ENCODE peak calls at places on chromosomes 2 and 18, in eight cellular contexts. One of them, this sample, is unnamed.

GRCh38 chr2:9139491-9140443 is 66.8 kb upstream of the ASAP2 start:
- DNase-seq in K562: peak
- DNase-seq in fibroblast of lung: peak
- DNase-seq in mammary epithelial cell: peak
- DNase-seq in MM.1S: peak
- DNase-seq in GM23248: peak
- DNase-seq in hepatocyte: peak
- DNase-seq in GM23338: peak
- DNase-seq in this sample: peak

GRCh38 chr2:68936462-68936861 is 16.2 kb downstream of the GKN2 start:
- DNase-seq in K562: no peak
- DNase-seq in fibroblast of lung: no peak
- DNase-seq in mammary epithelial cell: peak
- DNase-seq in MM.1S: no peak
- DNase-seq in GM23248: peak
- DNase-seq in hepatocyte: no peak
- DNase-seq in GM23338: no peak
- DNase-seq in this sample: peak

GRCh38 chr2:142291964-142292363 is 161.1 kb upstream of the LRP1B start:
- DNase-seq in K562: no peak
- DNase-seq in fibroblast of lung: no peak
- DNase-seq in mammary epithelial cell: peak
- DNase-seq in MM.1S: no peak
- DNase-seq in GM23248: no peak
- DNase-seq in hepatocyte: no peak
- DNase-seq in GM23338: no peak
- DNase-seq in this sample: no peak

GRCh38 chr18:41761329-41762028 is 193.6 kb upstream of the PIK3C3 start:
- DNase-seq in K562: no peak
- DNase-seq in fibroblast of lung: peak
- DNase-seq in mammary epithelial cell: peak
- DNase-seq in MM.1S: no peak
- DNase-seq in GM23248: peak
- DNase-seq in hepatocyte: peak
- DNase-seq in GM23338: no peak
- DNase-seq in this sample: no peak

GRCh38 chr2:55418512-55419235 is 982 bp downstream of the CCDC88A start:
- DNase-seq in K562: peak
- DNase-seq in fibroblast of lung: no peak
- DNase-seq in mammary epithelial cell: peak
- DNase-seq in MM.1S: no peak
- DNase-seq in GM23248: peak
- DNase-seq in hepatocyte: no peak
- DNase-seq in GM23338: no peak
- DNase-seq in this sample: peak

GRCh38 chr2:64781991-64782390 is 128.3 kb upstream of the SERTAD2 start:
- DNase-seq in K562: no peak
- DNase-seq in fibroblast of lung: no peak
- DNase-seq in mammary epithelial cell: peak
- DNase-seq in MM.1S: no peak
- DNase-seq in GM23248: peak
- DNase-seq in hepatocyte: no peak
- DNase-seq in GM23338: no peak
- DNase-seq in this sample: peak

GRCh38 chr2:19807346-19807745 is 94.4 kb downstream of the TTC32 start:
- DNase-seq in K562: no peak
- DNase-seq in fibroblast of lung: no peak
- DNase-seq in mammary epithelial cell: no peak
- DNase-seq in MM.1S: no peak
- DNase-seq in GM23248: no peak
- DNase-seq in hepatocyte: no peak
- DNase-seq in GM23338: no peak
- DNase-seq in this sample: no peak

GRCh38 chr18:6741290-6741689 is 11.8 kb downstream of the ARHGAP28 start:
- DNase-seq in K562: no peak
- DNase-seq in fibroblast of lung: peak
- DNase-seq in mammary epithelial cell: peak
- DNase-seq in MM.1S: no peak
- DNase-seq in GM23248: peak
- DNase-seq in hepatocyte: peak
- DNase-seq in GM23338: no peak
- DNase-seq in this sample: peak

GRCh38 chr2:191061381-191061982 is 47.5 kb upstream of the STAT1 start:
- DNase-seq in K562: no peak
- DNase-seq in fibroblast of lung: no peak
- DNase-seq in mammary epithelial cell: no peak
- DNase-seq in MM.1S: no peak
- DNase-seq in GM23248: no peak
- DNase-seq in hepatocyte: no peak
- DNase-seq in GM23338: no peak
- DNase-seq in this sample: no peak

GRCh38 chr2:85796549-85797262 is 42.9 kb downstream of the ATOH8 start:
- DNase-seq in K562: no peak
- DNase-seq in fibroblast of lung: no peak
- DNase-seq in mammary epithelial cell: no peak
- DNase-seq in MM.1S: no peak
- DNase-seq in GM23248: peak
- DNase-seq in hepatocyte: no peak
- DNase-seq in GM23338: no peak
- DNase-seq in this sample: peak

GRCh38 chr2:111165084-111165483 is 44.4 kb downstream of the BCL2L11 start:
- DNase-seq in K562: no peak
- DNase-seq in fibroblast of lung: no peak
- DNase-seq in mammary epithelial cell: no peak
- DNase-seq in MM.1S: no peak
- DNase-seq in GM23248: no peak
- DNase-seq in hepatocyte: no peak
- DNase-seq in GM23338: no peak
- DNase-seq in this sample: no peak

GRCh38 chr18:61085036-61085435 is 248.2 kb upstream of the CDH20 start:
- DNase-seq in K562: no peak
- DNase-seq in fibroblast of lung: no peak
- DNase-seq in mammary epithelial cell: peak
- DNase-seq in MM.1S: no peak
- DNase-seq in GM23248: no peak
- DNase-seq in hepatocyte: no peak
- DNase-seq in GM23338: no peak
- DNase-seq in this sample: no peak

GRCh38 chr18:35267161-35267651 is 22.8 kb downstream of the ZSCAN30 start:
- DNase-seq in K562: no peak
- DNase-seq in fibroblast of lung: peak
- DNase-seq in mammary epithelial cell: no peak
- DNase-seq in MM.1S: no peak
- DNase-seq in GM23248: peak
- DNase-seq in hepatocyte: no peak
- DNase-seq in GM23338: peak
- DNase-seq in this sample: peak

GRCh38 chr2:53989210-53989862 is 18.5 kb upstream of the PSME4 start:
- DNase-seq in K562: no peak
- DNase-seq in fibroblast of lung: no peak
- DNase-seq in mammary epithelial cell: no peak
- DNase-seq in MM.1S: no peak
- DNase-seq in GM23248: no peak
- DNase-seq in hepatocyte: no peak
- DNase-seq in GM23338: no peak
- DNase-seq in this sample: no peak

GRCh38 chr2:127479866-127480743 is 46.2 kb downstream of the IWS1 start:
- DNase-seq in K562: no peak
- DNase-seq in fibroblast of lung: no peak
- DNase-seq in mammary epithelial cell: no peak
- DNase-seq in MM.1S: no peak
- DNase-seq in GM23248: no peak
- DNase-seq in hepatocyte: no peak
- DNase-seq in GM23338: peak
- DNase-seq in this sample: no peak

GRCh38 chr18:32195881-32196815 is 6.3 kb downstream of the MEP1B start:
- DNase-seq in K562: no peak
- DNase-seq in fibroblast of lung: no peak
- DNase-seq in mammary epithelial cell: no peak
- DNase-seq in MM.1S: no peak
- DNase-seq in GM23248: no peak
- DNase-seq in hepatocyte: no peak
- DNase-seq in GM23338: no peak
- DNase-seq in this sample: no peak

GRCh38 chr2:37869756-37870155 is 55.3 kb upstream of the RMDN2 start:
- DNase-seq in K562: no peak
- DNase-seq in fibroblast of lung: peak
- DNase-seq in mammary epithelial cell: peak
- DNase-seq in MM.1S: no peak
- DNase-seq in GM23248: peak
- DNase-seq in hepatocyte: no peak
- DNase-seq in GM23338: no peak
- DNase-seq in this sample: no peak

GRCh38 chr18:79554945-79555645 is 124.5 kb upstream of the CTDP1 start:
- DNase-seq in K562: no peak
- DNase-seq in fibroblast of lung: no peak
- DNase-seq in mammary epithelial cell: no peak
- DNase-seq in MM.1S: no peak
- DNase-seq in GM23248: no peak
- DNase-seq in hepatocyte: no peak
- DNase-seq in GM23338: no peak
- DNase-seq in this sample: no peak

GRCh38 chr2:176075476-176075875 is 8.3 kb downstream of the EVX2 start:
- DNase-seq in K562: no peak
- DNase-seq in fibroblast of lung: no peak
- DNase-seq in mammary epithelial cell: no peak
- DNase-seq in MM.1S: no peak
- DNase-seq in GM23248: no peak
- DNase-seq in hepatocyte: peak
- DNase-seq in GM23338: peak
- DNase-seq in this sample: no peak

GRCh38 chr2:176072951-176073904 is 10.5 kb downstream of the EVX2 start:
- DNase-seq in K562: no peak
- DNase-seq in fibroblast of lung: no peak
- DNase-seq in mammary epithelial cell: no peak
- DNase-seq in MM.1S: no peak
- DNase-seq in GM23248: no peak
- DNase-seq in hepatocyte: no peak
- DNase-seq in GM23338: peak
- DNase-seq in this sample: no peak

GRCh38 chr2:176071330-176072291 is 12.2 kb downstream of the EVX2 start:
- DNase-seq in K562: no peak
- DNase-seq in fibroblast of lung: no peak
- DNase-seq in mammary epithelial cell: no peak
- DNase-seq in MM.1S: no peak
- DNase-seq in GM23248: no peak
- DNase-seq in hepatocyte: no peak
- DNase-seq in GM23338: peak
- DNase-seq in this sample: no peak

GRCh38 chr2:176074919-176075425 is 8.8 kb downstream of the EVX2 start:
- DNase-seq in K562: no peak
- DNase-seq in fibroblast of lung: no peak
- DNase-seq in mammary epithelial cell: no peak
- DNase-seq in MM.1S: no peak
- DNase-seq in GM23248: no peak
- DNase-seq in hepatocyte: no peak
- DNase-seq in GM23338: peak
- DNase-seq in this sample: no peak

DNA sequence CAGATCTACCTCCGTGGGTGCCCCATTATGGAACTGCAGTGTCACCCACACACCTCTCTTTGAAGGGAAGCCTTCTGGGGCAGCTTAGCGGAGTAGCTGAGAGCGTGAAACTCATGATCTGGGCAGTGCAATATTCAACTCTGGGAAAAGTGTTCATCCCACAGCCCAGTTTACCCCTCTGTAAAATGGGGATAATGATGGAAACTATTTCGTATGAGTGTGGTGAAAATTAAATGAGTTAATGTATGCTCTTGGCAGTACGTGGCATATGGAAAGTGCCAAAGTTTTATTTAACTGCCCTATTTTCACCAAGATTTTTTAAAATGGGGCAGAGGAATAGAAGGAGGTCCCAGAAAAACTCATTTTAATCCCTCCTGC is 11.5 kb downstream of the EVX2 start:
- DNase-seq in K562: no peak
- DNase-seq in fibroblast of lung: no peak
- DNase-seq in mammary epithelial cell: no peak
- DNase-seq in MM.1S: no peak
- DNase-seq in GM23248: no peak
- DNase-seq in hepatocyte: no peak
- DNase-seq in GM23338: no peak
- DNase-seq in this sample: no peak
- TF ChIP-seq EZH2 in K562: no peak
- TF ChIP-seq EZH2 in fibroblast of lung: no peak
- TF ChIP-seq EZH2 in mammary epithelial cell: peak
- TF ChIP-seq EZH2 in MM.1S: no peak
- TF ChIP-seq EZH2 in GM23248: no peak
- TF ChIP-seq EZH2 in hepatocyte: peak
- TF ChIP-seq EZH2 in GM23338: peak
- TF ChIP-seq EZH2 in this sample: peak

GRCh38 chr2:209044307-209044706 is 379.5 kb upstream of the MAP2 start:
- DNase-seq in K562: no peak
- DNase-seq in fibroblast of lung: no peak
- DNase-seq in mammary epithelial cell: no peak
- DNase-seq in MM.1S: no peak
- DNase-seq in GM23248: no peak
- DNase-seq in hepatocyte: no peak
- DNase-seq in GM23338: peak
- DNase-seq in this sample: no peak
- H3K27ac ChIP-seq in K562: no peak
- H3K27ac ChIP-seq in fibroblast of lung: no peak
- H3K27ac ChIP-seq in mammary epithelial cell: no peak
- H3K27ac ChIP-seq in MM.1S: no peak
- H3K27ac ChIP-seq in GM23248: no peak
- H3K27ac ChIP-seq in hepatocyte: no peak
- H3K27ac ChIP-seq in GM23338: no peak
- H3K27ac ChIP-seq in this sample: no peak

DNA sequence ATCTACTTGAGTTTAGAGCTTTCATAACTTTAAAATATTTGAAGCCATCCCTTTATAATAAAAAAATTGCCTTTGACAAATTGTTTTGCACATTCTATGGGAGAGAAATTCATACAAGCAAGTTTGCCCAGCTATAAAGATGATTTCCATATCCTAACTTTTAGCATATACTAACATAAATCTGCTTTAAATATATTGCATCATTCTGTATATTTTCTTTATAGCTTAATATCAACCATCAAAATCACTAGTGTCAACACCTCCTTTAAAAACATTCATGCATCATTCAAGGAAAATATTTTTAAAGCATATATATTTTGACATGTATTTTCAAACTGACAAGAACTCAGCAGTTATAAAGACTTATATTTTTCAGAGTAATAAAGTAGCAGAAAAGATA is 49.9 kb downstream of the WDPCP start:
- DNase-seq in K562: no peak
- DNase-seq in fibroblast of lung: no peak
- DNase-seq in mammary epithelial cell: no peak
- DNase-seq in MM.1S: no peak
- DNase-seq in GM23248: no peak
- DNase-seq in hepatocyte: no peak
- DNase-seq in GM23338: no peak
- DNase-seq in this sample: no peak
- TF ChIP-seq EZH2 in K562: no peak
- TF ChIP-seq EZH2 in fibroblast of lung: no peak
- TF ChIP-seq EZH2 in mammary epithelial cell: no peak
- TF ChIP-seq EZH2 in MM.1S: no peak
- TF ChIP-seq EZH2 in GM23248: no peak
- TF ChIP-seq EZH2 in hepatocyte: no peak
- TF ChIP-seq EZH2 in GM23338: no peak
- TF ChIP-seq EZH2 in this sample: no peak

DNA sequence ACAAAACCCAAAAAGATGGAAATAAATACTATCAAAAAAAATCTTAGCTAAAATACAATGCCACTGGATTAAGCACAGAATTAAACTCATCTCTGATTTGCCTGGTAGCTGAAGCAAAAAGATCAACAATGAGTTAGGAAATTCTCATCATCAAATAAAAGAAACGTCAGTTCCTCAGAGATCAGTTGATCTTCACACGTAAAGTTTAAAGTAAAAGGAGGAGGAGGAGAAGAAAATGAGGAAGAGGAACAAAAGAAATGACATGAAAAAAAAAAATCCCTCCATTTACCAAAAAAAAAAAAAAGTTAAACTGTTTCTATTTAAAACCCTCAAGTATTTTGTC is 22.6 kb downstream of the KLF7 start:
- DNase-seq in K562: no peak
- DNase-seq in fibroblast of lung: no peak
- DNase-seq in mammary epithelial cell: no peak
- DNase-seq in MM.1S: no peak
- DNase-seq in GM23248: no peak
- DNase-seq in hepatocyte: no peak
- DNase-seq in GM23338: no peak
- DNase-seq in this sample: no peak
- H3K27ac ChIP-seq in K562: no peak
- H3K27ac ChIP-seq in fibroblast of lung: peak
- H3K27ac ChIP-seq in mammary epithelial cell: no peak
- H3K27ac ChIP-seq in MM.1S: peak
- H3K27ac ChIP-seq in GM23248: peak
- H3K27ac ChIP-seq in hepatocyte: peak
- H3K27ac ChIP-seq in GM23338: peak
- H3K27ac ChIP-seq in this sample: peak

This sample was measured in endothelial cell of umbilical vein.